ENCODE peak calls at places on chromosome 1, in eight cellular contexts. R is HCEC 1CT; U is astrocyte of the spinal cord; P is GM19239; N is HFFc6; W is GM23338; L is T-helper 1 cell; V is activated CD8-positive, alpha-beta memory T cell treated with anti-CD3 and anti-CD28 coated beads, Interleukin-2, amount 50 U/mL, for 48 hours. Z is an unnamed sample.
A peak's percentile ranks its signal among the peaks of the same experiment; 100 is the strongest.

GRCh38 chr1:24244519-24245268 is 57.6 kb upstream of the IFNLR1 start:
- DNase-seq in L (no peak), W (no peak), V (no peak), N (no peak), R (no peak), U (no peak), P (no peak), Z (no peak)

GRCh38 chr1:18712254-18712605 is 81.6 kb downstream of the PAX7 start:
- DNase-seq in R (no peak), L (no peak), V (no peak), P (no peak), U (no peak), W (no peak), N (no peak), Z (no peak)

GRCh38 chr1:53754484-53755312 is 15.7 kb upstream of the GLIS1 start:
- DNase-seq in W (peak; percentile 86), R (peak; percentile 71), U (peak; percentile 68), P (no peak), L (no peak), V (no peak), N (peak; percentile 61), Z (no peak)

GRCh38 chr1:11488201-11488770 is 9.3 kb downstream of the DISP3 start:
- DNase-seq in L (no peak), N (no peak), V (no peak), U (no peak), W (no peak), P (no peak), R (no peak), Z (no peak)

GRCh38 chr1:15432327-15432726 is 5.9 kb upstream of the CTRC start:
- DNase-seq in N (no peak), L (no peak), V (no peak), R (no peak), W (peak; percentile 38), P (no peak), U (no peak), Z (no peak)

GRCh38 chr1:59502009-59502691 is 205.3 kb downstream of the FGGY start:
- DNase-seq in R (no peak), P (no peak), W (no peak), U (no peak), N (no peak), V (no peak), L (no peak), Z (no peak)

GRCh38 chr1:155884028-155884950 is 24.9 kb downstream of the SYT11 start:
- DNase-seq in W (no peak), N (no peak), P (no peak), V (no peak), L (no peak), R (no peak), U (no peak), Z (no peak)

GRCh38 chr1:184823080-184823479 is 68.4 kb upstream of the EDEM3 start:
- DNase-seq in R (no peak), P (no peak), W (no peak), U (no peak), N (no peak), V (no peak), L (no peak), Z (no peak)

GRCh38 chr1:229117664-229118300 is 153.1 kb upstream of the RAB4A start:
- DNase-seq in U (no peak), P (no peak), N (no peak), W (no peak), R (no peak), L (no peak), V (no peak), Z (no peak)

GRCh38 chr1:205440476-205441317 is 15.1 kb downstream of the BLACAT1 start:
- DNase-seq in P (peak; percentile 67), U (peak; percentile 26), W (peak; percentile 72), N (peak; percentile 4), L (peak; percentile 47), R (no peak), V (peak; percentile 75), Z (peak; percentile 68)

GRCh38 chr1:17544951-17545350 is 5.5 kb downstream of the ARHGEF10L start:
- DNase-seq in V (no peak), R (peak; percentile 15), U (no peak), P (no peak), L (no peak), N (no peak), W (no peak), Z (no peak)

Z was measured in GM12891.